ENCODE peak calls at places on chromosome 5, in six cellular contexts. P, Y, C, K, T and Q are unnamed samples.
A peak's percentile ranks its signal among the peaks of the same experiment; 100 is the strongest.

GRCh38 chr5:144457160-144457559 is 286.5 kb downstream of the KCTD16 start:
- DNase-seq in P (no peak), Y (no peak), C (no peak), K (no peak), T (no peak), Q (no peak)

GRCh38 chr5:98840946-98841345 is 67.5 kb downstream of the RGMB start:
- DNase-seq in P (no peak), Y (no peak), C (no peak), K (no peak), T (no peak), Q (no peak)

GRCh38 chr5:143641549-143641955 is 170.4 kb upstream of the HMHB1 start:
- DNase-seq in P (no peak), Y (no peak), C (peak; percentile 44), K (no peak), T (no peak), Q (no peak)

GRCh38 chr5:17096975-17097695 is 120.3 kb upstream of the BASP1 start:
- DNase-seq in P (no peak), Y (no peak), C (no peak), K (no peak), T (no peak), Q (no peak)

GRCh38 chr5:79703381-79703645 is 13.7 kb downstream of the CMYA5 start:
- DNase-seq in P (no peak), Y (no peak), C (no peak), K (no peak), T (no peak), Q (no peak)

GRCh38 chr5:11734369-11734768 is 169.9 kb downstream of the CTNND2 start:
- DNase-seq in P (no peak), Y (no peak), C (no peak), K (no peak), T (no peak), Q (no peak)

GRCh38 chr5:65127181-65127901 is 354.4 kb downstream of the ADAMTS6 start:
- DNase-seq in P (no peak), Y (no peak), C (peak; percentile 54), K (peak; percentile 32), T (no peak), Q (no peak)

GRCh38 chr5:176864755-176865154 is 34.4 kb downstream of the HK3 start:
- DNase-seq in P (no peak), Y (no peak), C (no peak), K (no peak), T (no peak), Q (no peak)

GRCh38 chr5:164345853-164346252 is 840.4 kb downstream of the MAT2B start:
- DNase-seq in P (no peak), Y (no peak), C (no peak), K (no peak), T (no peak), Q (no peak)

GRCh38 chr5:117943521-117943920 is 1044.8 kb downstream of the DTWD2 start:
- DNase-seq in P (no peak), Y (no peak), C (no peak), K (no peak), T (no peak), Q (no peak)

GRCh38 chr5:43804723-43805122 is 201.7 kb downstream of the NNT start:
- DNase-seq in P (no peak), Y (no peak), C (no peak), K (no peak), T (no peak), Q (no peak)

GRCh38 chr5:143836161-143836725 is 24.3 kb downstream of the HMHB1 start:
- DNase-seq in P (no peak), Y (no peak), C (no peak), K (no peak), T (no peak), Q (no peak)

GRCh38 chr5:128532127-128532526 is 5.9 kb downstream of the FBN2 start:
- DNase-seq in P (no peak), Y (no peak), C (no peak), K (no peak), T (no peak), Q (no peak)

GRCh38 chr5:51347704-51348103 is 35.5 kb upstream of the ISL1 start:
- DNase-seq in P (no peak), Y (no peak), C (no peak), K (no peak), T (no peak), Q (no peak)

GRCh38 chr5:134902071-134902801 is 2.7 kb upstream of the PCBD2 start:
- DNase-seq in P (no peak), Y (no peak), C (no peak), K (no peak), T (no peak), Q (no peak)

GRCh38 chr5:126525630-126526245 is 69.3 kb downstream of the ALDH7A1 start:
- DNase-seq in P (no peak), Y (no peak), C (no peak), K (no peak), T (no peak), Q (no peak)

GRCh38 chr5:139459451-139459934 is 3.0 kb downstream of the ECSCR start:
- DNase-seq in P (no peak), Y (no peak), C (no peak), K (no peak), T (no peak), Q (no peak)

GRCh38 chr5:127936439-127936972 is 147.1 kb upstream of the SLC12A2 start:
- DNase-seq in P (no peak), Y (no peak), C (no peak), K (no peak), T (no peak), Q (no peak)

GRCh38 chr5:140344683-140345423 is 1.6 kb downstream of the HBEGF start:
- DNase-seq in P (no peak), Y (no peak), C (peak; percentile 49), K (peak; percentile 38), T (peak; percentile 8), Q (no peak)

GRCh38 chr5:176901260-176902101 is 2.3 kb upstream of the HK3 start:
- DNase-seq in P (no peak), Y (no peak), C (no peak), K (no peak), T (no peak), Q (no peak)

GRCh38 chr5:87074934-87075541 is 192.6 kb upstream of the RASA1 start:
- DNase-seq in P (no peak), Y (peak; percentile 29), C (no peak), K (no peak), T (no peak), Q (no peak)

GRCh38 chr5:180918380-180918779 is 19.4 kb downstream of the BTNL8 start:
- DNase-seq in P (no peak), Y (no peak), C (no peak), K (no peak), T (no peak), Q (no peak)

GRCh38 chr5:134345996-134346395 is 21.0 kb downstream of the CDKL3 start:
- DNase-seq in P (no peak), Y (no peak), C (no peak), K (no peak), T (no peak), Q (no peak)

GRCh38 chr5:80967500-80968181 is 7.5 kb downstream of the RASGRF2 start:
- DNase-seq in P (no peak), Y (no peak), C (peak; percentile 55), K (peak; percentile 58), T (no peak), Q (peak; percentile 46)

GRCh38 chr5:31889131-31889561 is 250.2 kb downstream of the PDZD2 start:
- DNase-seq in P (no peak), Y (no peak), C (no peak), K (no peak), T (no peak), Q (no peak)

GRCh38 chr5:176788091-176788490 is 22.3 kb upstream of the UNC5A start:
- DNase-seq in P (no peak), Y (no peak), C (no peak), K (no peak), T (no peak), Q (no peak)

GRCh38 chr5:175696139-175696854 is 38.4 kb downstream of the HRH2 start:
- DNase-seq in P (peak; percentile 22), Y (peak; percentile 70), C (no peak), K (no peak), T (no peak), Q (peak; percentile 75)

GRCh38 chr5:4101189-4101588 is 505.6 kb downstream of the IRX1 start:
- DNase-seq in P (no peak), Y (no peak), C (no peak), K (no peak), T (no peak), Q (no peak)

GRCh38 chr5:98307811-98308210 is 465.7 kb upstream of the RGMB start:
- DNase-seq in P (no peak), Y (no peak), C (no peak), K (peak; percentile 21), T (peak; percentile 26), Q (no peak)

GRCh38 chr5:176521699-176522263 is 15.4 kb downstream of the RNF44 start:
- DNase-seq in P (no peak), Y (no peak), C (no peak), K (no peak), T (no peak), Q (no peak)